ENCODE peak calls at places on chromosome 10, in four cellular contexts. M is left ventricle myocardium inferior, I is fibroblast of pulmonary artery, H is mucosa of descending colon. Z is an unnamed sample.

GRCh38 chr10:128859738-128860386 is 607.2 kb upstream of the MGMT start:
- DNase-seq in M (no peak), H (no peak), I (peak), Z (no peak)

GRCh38 chr10:79446451-79447020 is 1.1 kb upstream of the ZCCHC24 start:
- DNase-seq in H (peak), M (peak), I (peak), Z (no peak)

GRCh38 chr10:19920075-19920726 is 104.0 kb downstream of the PLXDC2 start:
- DNase-seq in M (no peak), I (no peak), H (peak), Z (no peak)

GRCh38 chr10:72011468-72011867 is 47.3 kb downstream of the CHST3 start:
- DNase-seq in I (no peak), M (no peak), H (no peak), Z (no peak)

GRCh38 chr10:124058346-124059003 is 34.9 kb downstream of the CHST15 start:
- DNase-seq in I (no peak), M (no peak), H (no peak), Z (no peak)

GRCh38 chr10:16440396-16441105 is 3.7 kb downstream of the PTER start:
- DNase-seq in H (no peak), M (no peak), I (peak), Z (no peak)

GRCh38 chr10:107553470-107553869 is 389.0 kb upstream of the SORCS1 start:
- DNase-seq in M (no peak), I (peak), H (no peak), Z (peak)

GRCh38 chr10:1654811-1655356 is 82.4 kb downstream of the ADARB2 start:
- DNase-seq in I (no peak), M (no peak), H (no peak), Z (no peak)

GRCh38 chr10:35605191-35605590 is at the start of gene GJD4:
- DNase-seq in M (no peak), H (no peak), I (no peak), Z (no peak)

GRCh38 chr10:5629789-5630436 is 36.5 kb downstream of the ASB13 start:
- DNase-seq in H (peak), I (peak), M (peak), Z (peak)

GRCh38 chr10:125132331-125132730 is 28.0 kb downstream of the CTBP2 start:
- DNase-seq in H (no peak), I (no peak), M (no peak), Z (no peak)

GRCh38 chr10:1187151-1187854 is 131.1 kb downstream of the WDR37 start:
- DNase-seq in H (no peak), M (no peak), I (no peak), Z (no peak)

GRCh38 chr10:121112618-121113384 is 261.6 kb downstream of the WDR11 start:
- DNase-seq in I (no peak), M (no peak), H (no peak), Z (no peak)

GRCh38 chr10:4812952-4813351 is 13.1 kb upstream of the AKR1E2 start:
- DNase-seq in I (peak), M (no peak), H (no peak), Z (peak)

GRCh38 chr10:10794776-10795175 is 222.9 kb upstream of the CELF2 start:
- DNase-seq in I (peak), M (no peak), H (no peak), Z (no peak)

GRCh38 chr10:99341860-99342517 is 12.8 kb downstream of the CNNM1 start:
- DNase-seq in I (peak), H (no peak), M (no peak), Z (no peak)

GRCh38 chr10:125035136-125035535 is 93.2 kb downstream of the ZRANB1 start:
- DNase-seq in I (peak), M (no peak), H (no peak), Z (peak)

GRCh38 chr10:126931548-126931947 is 26.3 kb downstream of the DOCK1 start:
- DNase-seq in I (no peak), H (no peak), M (no peak), Z (no peak)
- H3K4me3 ChIP-seq in I (no peak), H (no peak), M (peak), Z (no peak)

GRCh38 chr10:94349327-94349726 is 13.4 kb downstream of the NOC3L start:
- DNase-seq in I (peak), H (no peak), M (no peak), Z (no peak)
- TF ChIP-seq CTCF in I (peak), H (no peak), M (no peak), Z (no peak)

GRCh38 chr10:22325272-22325947 is 4.5 kb downstream of the BMI1 start:
- DNase-seq in M (peak), I (peak), H (peak), Z (no peak)

GRCh38 chr10:22322663-22323160 is 1.8 kb downstream of the BMI1 start:
- DNase-seq in M (no peak), I (no peak), H (no peak), Z (no peak)

GRCh38 chr10:22323538-22324305 is 2.8 kb downstream of the BMI1 start:
- DNase-seq in I (no peak), M (no peak), H (no peak), Z (no peak)

GRCh38 chr10:22324893-22325271 is 4.0 kb downstream of the BMI1 start:
- DNase-seq in M (no peak), I (no peak), H (no peak), Z (no peak)

DNA sequence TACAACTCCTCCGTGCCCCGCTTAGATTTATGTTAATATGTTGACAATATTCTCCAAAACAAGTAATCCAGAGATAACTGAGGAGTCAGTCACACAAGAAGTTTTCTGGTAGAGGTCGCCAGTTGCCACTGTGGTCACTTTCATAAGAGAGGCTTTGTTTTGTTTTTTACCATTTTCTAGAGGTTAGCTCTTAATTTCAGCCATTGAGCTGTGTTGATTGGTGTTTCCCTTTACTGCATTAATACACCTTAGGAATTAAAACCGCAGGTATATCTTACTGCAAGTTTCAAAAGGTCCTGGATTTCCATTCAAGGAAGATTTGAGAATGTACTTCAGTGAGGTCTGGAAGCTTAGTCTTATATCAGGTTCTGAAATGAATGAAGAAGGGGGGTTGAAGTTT is 3.5 kb downstream of the BMI1 start:
- DNase-seq in M (no peak), I (no peak), H (no peak), Z (no peak)
- H3K4me3 ChIP-seq in M (peak), I (no peak), H (no peak), Z (no peak)

GRCh38 chr10:70758757-70759514 is 26.2 kb downstream of the TBATA start:
- DNase-seq in I (peak), H (peak), M (peak), Z (peak)

GRCh38 chr10:70761031-70761601 is 24.1 kb downstream of the TBATA start:
- DNase-seq in I (peak), M (no peak), H (peak), Z (peak)

GRCh38 chr10:70757856-70758255 is 27.3 kb downstream of the TBATA start:
- DNase-seq in M (no peak), H (peak), I (no peak), Z (no peak)

GRCh38 chr10:70760271-70760787 is 24.8 kb downstream of the TBATA start:
- DNase-seq in H (peak), I (no peak), M (no peak), Z (no peak)

GRCh38 chr10:70759769-70760168 is 25.4 kb downstream of the TBATA start:
- DNase-seq in I (no peak), M (no peak), H (peak), Z (no peak)
- TF ChIP-seq CTCF in I (no peak), M (no peak), H (no peak), Z (no peak)